ENCODE peak calls at places on chromosomes 7 and 10, in ten cellular contexts. Q is breast epithelium, O is H1, Z is tibial nerve, K is spleen, A is uterus, W is body of pancreas, P is stomach, L is suprapubic skin, U is IMR-90. J is an unnamed sample. For H3K9me3, the result is how much of the 10 kb centered on the place peaks cover.

GRCh38 chr10:49661291-49661856 is 18.1 kb upstream of the C10orf53 start:
- DNase-seq in P (no peak), K (no peak), L (no peak), Z (no peak), A (no peak), Q (no peak), W (no peak), O (no peak), U (no peak), J (no peak)

GRCh38 chr10:129916506-129916995 is 47.5 kb downstream of the EBF3 start:
- DNase-seq in K (peak), W (no peak), U (no peak), P (no peak), Q (peak), Z (no peak), O (no peak), A (no peak), L (no peak), J (peak)

GRCh38 chr7:85135931-85136330 is 50.9 kb downstream of the SEMA3D start:
- DNase-seq in U (peak), K (no peak), L (no peak), O (no peak), A (no peak), Z (no peak), Q (no peak), W (no peak), P (no peak), J (no peak)

GRCh38 chr7:42414961-42415505 is 178.0 kb upstream of the GLI3 start:
- DNase-seq in K (no peak), Q (no peak), W (no peak), O (no peak), L (no peak), U (no peak), Z (no peak), A (no peak), P (no peak), J (no peak)

GRCh38 chr10:26441491-26442214 is 3.5 kb downstream of the APBB1IP start:
- DNase-seq in Q (no peak), A (no peak), K (no peak), U (no peak), O (no peak), L (no peak), P (no peak), Z (no peak), W (no peak), J (no peak)

GRCh38 chr10:43061331-43061730 is 15.5 kb upstream of the RET start:
- DNase-seq in U (no peak), L (no peak), P (no peak), O (no peak), Z (no peak), A (no peak), Q (no peak), K (peak), W (no peak), J (no peak)

GRCh38 chr7:107874605-107875446 is 16.2 kb upstream of the DLD start:
- DNase-seq in Q (no peak), Z (peak), L (no peak), K (no peak), U (peak), O (no peak), W (peak), A (peak), P (peak), J (no peak)

GRCh38 chr10:17984056-17984455 is 32.3 kb downstream of the SLC39A12 start:
- DNase-seq in O (no peak), U (peak), Q (no peak), W (no peak), P (no peak), L (no peak), Z (no peak), K (no peak), A (no peak), J (no peak)

GRCh38 chr10:81831060-81831459 is 43.9 kb upstream of the NRG3 start:
- DNase-seq in Z (no peak), U (no peak), A (no peak), K (no peak), W (no peak), Q (no peak), P (no peak), O (no peak), L (no peak), J (no peak)

GRCh38 chr7:50791921-50792341 is 9.2 kb upstream of the GRB10 start:
- DNase-seq in W (peak), Z (no peak), U (peak), P (no peak), A (peak), K (no peak), L (no peak), O (no peak), Q (no peak), J (no peak)

GRCh38 chr7:94284120-94284519 is 110.6 kb upstream of the COL1A2 start:
- DNase-seq in U (no peak), L (no peak), W (no peak), A (no peak), Z (no peak), K (no peak), P (no peak), O (no peak), Q (no peak), J (no peak)

GRCh38 chr10:116113721-116114501 is 159.1 kb downstream of the GFRA1 start:
- DNase-seq in Z (no peak), O (peak), Q (no peak), P (no peak), W (no peak), A (no peak), K (no peak), L (no peak), U (peak), J (no peak)

GRCh38 chr10:43844236-43844635 is 195.6 kb upstream of the ZNF32 start:
- DNase-seq in O (no peak), K (no peak), P (no peak), A (no peak), Z (no peak), U (no peak), Q (no peak), L (no peak), W (no peak), J (no peak)

GRCh38 chr10:5498791-5499492 is 428 bp downstream of the CALML5 start:
- DNase-seq in A (no peak), W (no peak), Q (peak), Z (no peak), L (no peak), O (no peak), U (no peak), K (no peak), P (no peak), J (peak)

GRCh38 chr7:84548366-84549085 is 353.9 kb upstream of the SEMA3A start:
- DNase-seq in U (peak), O (no peak), A (no peak), Z (no peak), Q (no peak), L (no peak), K (no peak), P (no peak), W (no peak), J (no peak)

GRCh38 chr7:94301024-94301588 is 93.6 kb upstream of the COL1A2 start:
- DNase-seq in W (peak), L (peak), K (no peak), P (peak), A (peak), Z (peak), Q (no peak), O (peak), U (peak), J (no peak)

GRCh38 chr10:28676297-28676967 is 889 bp upstream of the BAMBI start:
- DNase-seq in O (peak), W (peak), Q (no peak), A (peak), Z (no peak), L (peak), K (no peak), U (no peak), P (peak), J (no peak)

GRCh38 chr7:11830582-11831382 is 1.2 kb downstream of the THSD7A start:
- DNase-seq in A (no peak), Z (no peak), L (no peak), P (no peak), K (no peak), Q (no peak), U (peak), W (no peak), O (no peak), J (no peak)

GRCh38 chr7:34337163-34337562 is 320.9 kb upstream of the NPSR1 start:
- DNase-seq in U (no peak), W (no peak), O (no peak), A (no peak), K (no peak), Q (no peak), L (no peak), Z (no peak), P (no peak), J (no peak)

GRCh38 chr7:128100949-128101713 is 69.9 kb upstream of the LRRC4 start:
- DNase-seq in W (no peak), U (no peak), K (no peak), P (no peak), O (no peak), Z (no peak), Q (no peak), A (no peak), L (no peak), J (no peak)

GRCh38 chr7:13217762-13218161 is 530.3 kb downstream of the ARL4A start:
- DNase-seq in A (no peak), K (no peak), Q (no peak), P (no peak), U (no peak), W (no peak), L (no peak), Z (no peak), O (no peak), J (no peak)

GRCh38 chr10:54469587-54470323 is 331.3 kb downstream of the PCDH15 start:
- DNase-seq in K (peak), W (no peak), A (no peak), P (no peak), Z (no peak), Q (no peak), U (no peak), L (no peak), O (no peak), J (no peak)

GRCh38 chr7:111560773-111561658 is 1.3 kb downstream of the IMMP2L start:
- DNase-seq in Q (no peak), P (no peak), A (no peak), K (no peak), Z (peak), O (no peak), W (peak), L (no peak), U (peak), J (no peak)

GRCh38 chr10:22556774-22557173 is 157.6 kb downstream of the PIP4K2A start:
- DNase-seq in L (no peak), Q (no peak), K (no peak), Z (no peak), W (no peak), A (no peak), P (no peak), O (no peak), U (no peak), J (no peak)

GRCh38 chr10:19572056-19572455 is 244.2 kb upstream of the PLXDC2 start:
- DNase-seq in A (no peak), L (no peak), K (no peak), O (no peak), W (no peak), P (no peak), U (no peak), Q (no peak), Z (no peak), J (no peak)

GRCh38 chr10:11746883-11747539 is 4.8 kb downstream of the ECHDC3 start:
- DNase-seq in A (peak), U (no peak), O (no peak), K (peak), Q (no peak), P (peak), W (peak), L (no peak), Z (peak), J (no peak)

GRCh38 chr10:44830022-44830421 is 81.1 kb upstream of the TMEM72 start:
- DNase-seq in A (no peak), K (no peak), Z (no peak), Q (no peak), W (no peak), P (no peak), L (no peak), U (peak), O (no peak), J (no peak)

GRCh38 chr7:117715784-117716445 is 157.3 kb downstream of the CTTNBP2 start:
- DNase-seq in U (peak), Q (no peak), L (no peak), A (no peak), W (peak), O (peak), Z (no peak), K (no peak), P (no peak), J (peak)

GRCh38 chr7:87797798-87798403 is 78.3 kb downstream of the SLC25A40 start:
- DNase-seq in U (peak), Z (peak), P (no peak), Q (no peak), K (no peak), O (no peak), L (no peak), A (no peak), W (peak), J (no peak)

GRCh38 chr10:43093423-43094090 is 16.7 kb downstream of the RET start:
- DNase-seq in Q (no peak), L (no peak), K (no peak), U (peak), O (no peak), W (no peak), Z (no peak), P (no peak), A (no peak), J (no peak)

GRCh38 chr10:21296575-21297355 is 228.7 kb downstream of the SKIDA1 start:
- DNase-seq in K (no peak), P (no peak), U (no peak), W (no peak), L (no peak), A (no peak), O (no peak), Q (no peak), Z (no peak), J (no peak)

GRCh38 chr7:100407285-100408180 is 21.0 kb downstream of the ZCWPW1 start:
- DNase-seq in K (no peak), W (peak), Z (peak), P (no peak), A (peak), O (peak), L (no peak), U (peak), Q (no peak), J (no peak)

GRCh38 chr7:27235387-27236052 is 7.1 kb upstream of the EVX1 start:
- DNase-seq in Q (no peak), O (peak), P (peak), K (no peak), L (no peak), Z (no peak), W (peak), U (no peak), A (peak), J (no peak)

GRCh38 chr10:127161482-127161881 is 34.9 kb downstream of the INSYN2A start:
- DNase-seq in L (no peak), W (no peak), K (no peak), P (no peak), U (no peak), O (no peak), Q (no peak), Z (no peak), A (no peak), J (no peak)

GRCh38 chr7:151505836-151506468 is 13.7 kb downstream of the RHEB start:
- DNase-seq in K (no peak), O (no peak), U (no peak), L (no peak), Z (no peak), A (no peak), Q (no peak), P (no peak), W (no peak), J (no peak)

GRCh38 chr7:151507806-151508205 is 11.9 kb downstream of the RHEB start:
- DNase-seq in Z (no peak), A (no peak), U (no peak), P (no peak), W (no peak), K (no peak), L (no peak), O (no peak), Q (no peak), J (no peak)

GRCh38 chr7:151505433-151505832 is 14.3 kb downstream of the RHEB start:
- DNase-seq in P (no peak), A (no peak), K (no peak), U (no peak), L (no peak), O (no peak), Q (no peak), W (no peak), Z (no peak), J (no peak)

GRCh38 chr7:151504715-151505326 is 14.9 kb downstream of the RHEB start:
- DNase-seq in K (no peak), Q (no peak), O (no peak), U (no peak), P (no peak), A (no peak), W (no peak), L (no peak), Z (no peak), J (no peak)

DNA sequence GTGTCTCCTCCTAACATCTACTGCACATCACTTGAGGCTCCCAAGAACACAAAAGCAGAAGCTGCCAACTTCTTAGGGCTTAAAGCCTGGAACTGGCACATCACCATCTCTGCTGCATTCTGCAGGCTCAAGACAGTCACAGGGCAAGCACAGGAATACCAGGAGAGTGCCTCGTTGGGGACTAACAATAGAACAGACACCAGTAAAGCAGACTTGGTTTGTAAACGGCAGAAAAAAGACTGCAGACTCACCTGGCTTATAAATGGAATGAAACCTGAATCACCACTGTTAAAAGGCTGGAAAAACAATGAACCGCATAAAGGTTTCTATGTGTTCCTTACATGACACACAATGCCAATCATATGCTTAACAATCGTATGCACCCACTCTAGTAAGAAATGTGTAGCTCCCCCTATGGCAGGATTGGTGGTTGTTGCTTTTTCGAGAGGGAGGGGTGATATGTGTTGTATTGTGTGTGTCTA is 12.8 kb downstream of the RHEB start:
- DNase-seq in L (no peak), K (no peak), Q (no peak), A (no peak), P (no peak), U (no peak), Z (no peak), O (no peak), W (no peak), J (no peak)
- TF ChIP-seq CTCF in L (no peak), K (no peak), Q (no peak), A (no peak), P (no peak), U (no peak), Z (no peak), O (peak), W (no peak), J (no peak)

GRCh38 chr10:68902382-68902781 is 1.3 kb downstream of the DDX50 start:
- DNase-seq in L (no peak), P (no peak), Z (no peak), O (no peak), A (no peak), K (no peak), W (no peak), U (no peak), Q (no peak), J (no peak)

GRCh38 chr10:68901106-68901927 is at the start of gene DDX50:
- DNase-seq in O (peak), Q (peak), P (peak), W (peak), K (peak), Z (peak), A (peak), U (peak), L (peak), J (peak)

GRCh38 chr10:68897336-68897741 is 3.8 kb upstream of the DDX50 start:
- DNase-seq in Q (no peak), U (peak), L (no peak), P (peak), K (no peak), A (peak), Z (peak), W (peak), O (peak), J (no peak)

GRCh38 chr10:68899186-68899745 is 1.8 kb upstream of the DDX50 start:
- DNase-seq in Q (no peak), P (no peak), W (no peak), O (no peak), K (no peak), A (no peak), L (no peak), Z (no peak), U (no peak), J (no peak)

DNA sequence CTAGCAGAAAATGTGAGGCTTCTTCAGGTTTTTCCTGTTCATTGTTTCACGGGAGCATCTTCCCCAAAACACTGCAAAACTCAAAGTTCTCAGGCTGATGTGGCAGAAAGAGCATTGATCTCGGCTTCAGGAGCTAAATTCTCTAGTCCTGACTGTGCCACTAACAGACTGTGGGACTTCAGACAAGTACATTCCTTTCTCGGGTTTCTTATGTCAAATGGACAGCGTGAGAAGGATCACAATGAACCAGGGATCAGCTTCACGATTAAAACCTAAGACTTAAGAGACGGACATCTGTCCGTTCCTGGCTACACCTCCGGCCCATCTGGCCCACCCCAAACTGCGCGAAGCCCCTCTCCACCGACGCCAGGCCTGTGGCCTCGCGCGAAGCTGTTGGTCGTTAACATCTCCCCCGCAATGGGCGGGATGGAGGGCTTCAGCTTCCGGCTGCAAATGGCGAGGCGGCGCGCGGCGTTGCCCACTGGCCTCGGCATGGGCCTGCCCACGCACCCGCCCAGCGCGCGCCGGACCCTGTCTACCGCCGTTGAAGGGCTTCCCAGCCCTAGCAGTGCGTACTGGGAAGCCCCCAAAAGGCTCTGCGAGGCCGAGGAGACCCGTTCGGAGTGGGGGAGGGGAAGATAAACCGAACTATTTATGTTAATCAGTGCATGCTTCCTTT is 549 bp upstream of the DDX50 start:
- DNase-seq in Z (no peak), W (no peak), O (peak), U (peak), P (no peak), L (no peak), A (no peak), K (peak), Q (no peak), J (peak)
- TF ChIP-seq POLR2A in Z (peak), W (no peak), O (peak), U (peak), P (no peak), L (no peak), A (peak), K (peak), Q (no peak), J (peak)

GRCh38 chr10:123254287-123254858 is 100.2 kb downstream of the BUB3 start:
- DNase-seq in Z (no peak), P (no peak), K (no peak), L (no peak), A (no peak), W (no peak), Q (no peak), U (no peak), O (no peak), J (no peak)
- H3K9me3 ChIP-seq in Z (under half), P (under half), K (under half), L (under half), A (under half), W (under half), Q (under half), U (under half), O (under half), J (under half)

GRCh38 chr10:8403711-8404371 is 349.4 kb downstream of the GATA3 start:
- DNase-seq in L (no peak), U (no peak), W (no peak), A (no peak), Z (no peak), O (peak), P (no peak), K (no peak), Q (no peak), J (no peak)
- TF ChIP-seq CTCF in L (no peak), U (no peak), W (no peak), A (no peak), Z (no peak), O (peak), P (no peak), K (no peak), Q (no peak), J (no peak)

J was measured in upper lobe of left lung.